ENCODE peak calls at places on chromosomes 3 and 15, in four cellular contexts. One of them, this sample, is unnamed.

GRCh38 chr3:107846282-107846852 is 244.5 kb downstream of the CD47 start:
- DNase-seq in omental fat pad: peak; percentile 64
- DNase-seq in cardiac muscle cell: peak; percentile 81
- DNase-seq in lower leg skin: peak; percentile 90
- DNase-seq in this sample: no peak

GRCh38 chr3:133075027-133075426 is 36.8 kb downstream of the TMEM108 start:
- DNase-seq in cardiac muscle cell: no peak
- DNase-seq in lower leg skin: no peak
- DNase-seq in omental fat pad: no peak
- DNase-seq in this sample: no peak

GRCh38 chr3:73592154-73592877 is 32.4 kb downstream of the PDZRN3 start:
- DNase-seq in omental fat pad: no peak
- DNase-seq in cardiac muscle cell: no peak
- DNase-seq in lower leg skin: no peak
- DNase-seq in this sample: no peak

GRCh38 chr15:40832903-40833302 is 4.4 kb upstream of the PPP1R14D start:
- DNase-seq in omental fat pad: no peak
- DNase-seq in cardiac muscle cell: no peak
- DNase-seq in lower leg skin: no peak
- DNase-seq in this sample: no peak

GRCh38 chr3:115659861-115660260 is 36.6 kb downstream of the GAP43 start:
- DNase-seq in cardiac muscle cell: no peak
- DNase-seq in omental fat pad: no peak
- DNase-seq in lower leg skin: no peak
- DNase-seq in this sample: no peak

GRCh38 chr3:52398670-52399081 is 46.2 kb downstream of the SEMA3G start:
- DNase-seq in omental fat pad: no peak
- DNase-seq in cardiac muscle cell: no peak
- DNase-seq in lower leg skin: peak; percentile 63
- DNase-seq in this sample: no peak

GRCh38 chr15:70669006-70669602 is 94.3 kb downstream of the UACA start:
- DNase-seq in cardiac muscle cell: no peak
- DNase-seq in lower leg skin: no peak
- DNase-seq in omental fat pad: no peak
- DNase-seq in this sample: no peak

GRCh38 chr15:99704444-99704838 is 28.8 kb downstream of the LYSMD4 start:
- DNase-seq in cardiac muscle cell: peak; percentile 91
- DNase-seq in omental fat pad: no peak
- DNase-seq in lower leg skin: no peak
- DNase-seq in this sample: no peak

GRCh38 chr3:52146811-52147210 is 7.4 kb downstream of the POC1A start:
- DNase-seq in omental fat pad: no peak
- DNase-seq in cardiac muscle cell: no peak
- DNase-seq in lower leg skin: no peak
- DNase-seq in this sample: no peak

GRCh38 chr3:30847589-30847988 is 46.9 kb downstream of the GADL1 start:
- DNase-seq in cardiac muscle cell: no peak
- DNase-seq in omental fat pad: no peak
- DNase-seq in lower leg skin: no peak
- DNase-seq in this sample: no peak

GRCh38 chr15:81113204-81113657 is 20.8 kb upstream of the CFAP161 start:
- DNase-seq in cardiac muscle cell: no peak
- DNase-seq in lower leg skin: no peak
- DNase-seq in omental fat pad: no peak
- DNase-seq in this sample: no peak

DNA sequence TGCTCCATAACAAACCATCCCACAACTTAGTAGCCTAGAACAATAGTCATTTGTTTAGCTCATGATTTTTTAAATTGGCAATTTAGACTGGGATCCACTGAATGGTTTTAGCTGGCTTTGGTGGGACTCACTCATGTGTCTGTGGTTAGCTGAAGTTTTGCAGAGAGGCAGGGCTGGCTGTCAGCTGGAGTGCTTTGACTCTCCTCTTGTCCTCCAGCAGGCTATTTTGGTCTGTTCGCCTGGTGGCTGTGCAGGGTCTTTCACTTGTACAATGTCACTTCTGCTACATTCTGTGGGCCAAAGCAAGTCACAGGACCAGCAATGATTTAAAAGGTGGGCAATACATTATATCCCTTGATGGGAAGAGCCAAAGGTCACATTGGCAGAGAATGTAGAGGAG is 1146.5 kb downstream of the ROBO2 start:
- DNase-seq in cardiac muscle cell: no peak
- DNase-seq in omental fat pad: no peak
- DNase-seq in lower leg skin: no peak
- DNase-seq in this sample: no peak
- TF ChIP-seq CTCF in cardiac muscle cell: no peak
- TF ChIP-seq CTCF in omental fat pad: no peak
- TF ChIP-seq CTCF in lower leg skin: no peak
- TF ChIP-seq CTCF in this sample: no peak

GRCh38 chr3:21486381-21486935 is 264.6 kb downstream of the ZNF385D start:
- DNase-seq in omental fat pad: no peak
- DNase-seq in lower leg skin: no peak
- DNase-seq in cardiac muscle cell: no peak
- DNase-seq in this sample: no peak

GRCh38 chr3:21487520-21487919 is 263.5 kb downstream of the ZNF385D start:
- DNase-seq in omental fat pad: no peak
- DNase-seq in lower leg skin: no peak
- DNase-seq in cardiac muscle cell: no peak
- DNase-seq in this sample: no peak

GRCh38 chr3:21484323-21485154 is 266.5 kb downstream of the ZNF385D start:
- DNase-seq in cardiac muscle cell: peak; percentile 89
- DNase-seq in omental fat pad: no peak
- DNase-seq in lower leg skin: no peak
- DNase-seq in this sample: no peak
- TF ChIP-seq CTCF in cardiac muscle cell: peak; percentile 89
- TF ChIP-seq CTCF in omental fat pad: no peak
- TF ChIP-seq CTCF in lower leg skin: no peak
- TF ChIP-seq CTCF in this sample: no peak

GRCh38 chr3:143120716-143121239 is 1.2 kb downstream of the CHST2 start:
- DNase-seq in cardiac muscle cell: peak; percentile 55
- DNase-seq in omental fat pad: no peak
- DNase-seq in lower leg skin: no peak
- DNase-seq in this sample: peak; percentile 45
- TF ChIP-seq CTCF in cardiac muscle cell: no peak
- TF ChIP-seq CTCF in omental fat pad: no peak
- TF ChIP-seq CTCF in lower leg skin: no peak
- TF ChIP-seq CTCF in this sample: no peak

DNA sequence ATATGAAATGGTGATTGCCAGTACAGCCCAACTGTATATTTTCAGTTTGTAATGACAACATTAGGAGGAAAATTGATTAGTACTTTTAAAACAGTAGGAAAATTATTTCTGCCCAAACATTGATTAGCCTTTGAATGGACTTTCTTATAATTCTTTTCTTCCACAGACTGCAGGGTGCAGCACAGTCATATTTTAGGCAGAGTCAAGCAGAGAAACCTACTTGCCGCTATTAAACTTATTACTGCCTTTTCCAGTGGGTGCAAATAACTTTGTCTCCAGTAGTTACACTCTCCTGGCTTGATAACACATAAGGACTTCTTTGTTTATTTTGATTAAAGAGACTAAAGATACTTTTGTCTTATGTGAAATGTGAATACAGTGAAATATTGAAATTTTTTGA is 85.4 kb downstream of the PPM1L start:
- DNase-seq in cardiac muscle cell: no peak
- DNase-seq in omental fat pad: no peak
- DNase-seq in lower leg skin: no peak
- DNase-seq in this sample: no peak
- TF ChIP-seq CTCF in cardiac muscle cell: no peak
- TF ChIP-seq CTCF in omental fat pad: no peak
- TF ChIP-seq CTCF in lower leg skin: no peak
- TF ChIP-seq CTCF in this sample: no peak